ENCODE peak calls at places on chromosomes 13 and 19, in four cellular contexts. P, W, L and I are unnamed samples. For H3K9me3, the result is how much of the 10 kb centered on the place peaks cover.

GRCh38 chr13:44667950-44668349 is 91.8 kb upstream of the TSC22D1 start:
- DNase-seq in P (no peak), W (no peak), L (peak), I (no peak)

GRCh38 chr19:56639217-56639616 is 3.7 kb upstream of the SMIM17 start:
- DNase-seq in P (no peak), W (no peak), L (peak), I (no peak)

GRCh38 chr13:113404723-113405471 is 41.0 kb upstream of the GRTP1 start:
- DNase-seq in P (no peak), W (peak), L (no peak), I (peak)

GRCh38 chr19:11268783-11269267 is 6.5 kb upstream of the DOCK6 start:
- DNase-seq in P (peak), W (no peak), L (peak), I (peak)

GRCh38 chr13:77176350-77176749 is 149.4 kb upstream of the FBXL3 start:
- DNase-seq in P (no peak), W (no peak), L (peak), I (no peak)

GRCh38 chr13:94248454-94249233 is 230.8 kb downstream of the DCT start:
- DNase-seq in P (no peak), W (no peak), L (peak), I (no peak)

GRCh38 chr13:74920361-74920760 is 561.6 kb downstream of the TBC1D4 start:
- DNase-seq in P (no peak), W (no peak), L (no peak), I (no peak)

GRCh38 chr13:33312150-33312908 is 26.8 kb upstream of the STARD13 start:
- DNase-seq in P (no peak), W (no peak), L (peak), I (no peak)

GRCh38 chr19:2431318-2432055 is 4.1 kb upstream of the TIMM13 start:
- DNase-seq in P (no peak), W (no peak), L (no peak), I (no peak)

GRCh38 chr19:23996549-23996948 is 81.9 kb downstream of the ZNF726 start:
- DNase-seq in P (no peak), W (no peak), L (no peak), I (no peak)
- TF ChIP-seq CTCF in P (no peak), W (peak), L (peak), I (no peak)

GRCh38 chr19:58265100-58265499 is 13.7 kb upstream of the ZNF8 start:
- DNase-seq in P (no peak), W (no peak), L (no peak), I (no peak)
- H3K9me3 ChIP-seq in P (under half), W (half or more), L (half or more), I (half or more)

GRCh38 chr19:13089857-13090507 is 12.7 kb downstream of the LYL1 start:
- DNase-seq in P (no peak), W (no peak), L (no peak), I (no peak)

GRCh38 chr19:13087295-13087694 is 15.4 kb downstream of the LYL1 start:
- DNase-seq in P (no peak), W (no peak), L (no peak), I (no peak)

GRCh38 chr19:13090511-13091231 is 12.0 kb downstream of the LYL1 start:
- DNase-seq in P (no peak), W (no peak), L (no peak), I (no peak)

GRCh38 chr19:13087795-13088537 is 14.7 kb downstream of the LYL1 start:
- DNase-seq in P (no peak), W (no peak), L (no peak), I (no peak)

DNA sequence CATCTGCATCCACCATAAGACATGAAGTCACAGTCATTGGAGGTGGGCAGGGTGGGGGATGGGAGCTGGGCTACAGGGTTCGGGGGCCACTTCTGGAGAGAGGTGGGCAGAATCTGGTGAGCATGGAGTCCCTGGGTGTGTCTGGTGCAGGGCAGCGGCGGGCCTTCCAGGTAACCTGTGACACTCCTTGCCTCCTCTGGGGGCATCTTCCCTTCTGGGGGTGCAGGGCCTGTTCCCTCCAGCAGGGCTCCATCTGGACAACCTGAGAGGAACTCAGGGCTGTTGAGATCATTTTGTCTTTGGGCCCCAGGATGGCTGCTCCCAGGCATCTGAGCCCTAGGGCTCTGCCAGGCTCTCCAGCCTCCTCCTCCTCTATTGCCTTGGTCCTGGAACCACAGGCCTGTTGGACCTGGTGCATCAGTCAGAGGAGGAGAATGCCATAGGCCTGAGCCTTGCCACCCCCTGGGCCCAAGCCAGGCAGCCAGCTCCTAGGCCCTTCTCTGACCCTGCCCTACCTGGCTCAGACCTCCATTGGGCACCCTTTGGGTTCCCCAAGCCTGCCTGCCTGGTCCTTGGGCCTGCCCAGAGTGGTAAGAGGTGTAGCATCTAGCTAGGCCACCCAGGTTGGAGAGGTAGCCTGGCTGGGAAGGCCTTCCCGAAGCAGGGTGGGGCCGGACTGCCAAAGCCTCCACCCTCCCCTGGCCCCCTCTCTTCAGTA is 13.4 kb downstream of the LYL1 start:
- DNase-seq in P (no peak), W (no peak), L (no peak), I (no peak)
- TF ChIP-seq CTCF in P (no peak), W (peak), L (peak), I (no peak)

DNA sequence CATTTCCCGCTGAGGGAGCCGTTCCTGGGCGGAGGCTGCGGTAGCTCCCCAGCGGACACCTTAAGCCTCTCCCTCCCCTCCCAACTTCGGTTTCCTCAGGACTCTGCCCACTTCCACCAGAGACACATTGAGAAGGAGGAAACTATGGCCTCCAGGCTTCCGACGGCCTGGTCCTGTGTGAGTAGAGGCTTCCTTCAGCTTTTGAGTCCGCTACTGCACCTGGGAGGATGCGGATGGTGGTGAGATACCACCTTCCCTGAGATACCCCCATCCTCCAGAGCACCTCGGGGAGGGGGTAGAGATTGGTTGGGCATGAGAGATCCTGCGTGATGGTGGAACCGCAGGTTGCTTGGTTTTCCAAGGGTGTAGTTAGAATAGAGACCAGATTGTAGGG is 958 bp downstream of the ZNF274 start:
- DNase-seq in P (no peak), W (no peak), L (no peak), I (no peak)
- H3K9me3 ChIP-seq in P (under half), W (half or more), L (half or more), I (under half)

GRCh38 chr19:41894350-41894749 is 11.4 kb downstream of the ARHGEF1 start:
- DNase-seq in P (no peak), W (no peak), L (no peak), I (no peak)
- TF ChIP-seq CTCF in P (no peak), W (no peak), L (no peak), I (no peak)

GRCh38 chr19:16754207-16754806 is 34.7 kb downstream of the NWD1 start:
- DNase-seq in P (no peak), W (no peak), L (no peak), I (no peak)

GRCh38 chr19:16750081-16750480 is 30.4 kb downstream of the NWD1 start:
- DNase-seq in P (no peak), W (no peak), L (no peak), I (no peak)

GRCh38 chr19:16756649-16757048 is 37.0 kb downstream of the NWD1 start:
- DNase-seq in P (no peak), W (no peak), L (no peak), I (no peak)

GRCh38 chr19:16749326-16749725 is 29.7 kb downstream of the NWD1 start:
- DNase-seq in P (no peak), W (no peak), L (no peak), I (no peak)

GRCh38 chr19:16751701-16752100 is 32.1 kb downstream of the NWD1 start:
- DNase-seq in P (no peak), W (no peak), L (no peak), I (no peak)
- H3K9me3 ChIP-seq in P (under half), W (under half), L (under half), I (under half)